ENCODE peak calls at places on chromosomes 16 and 17, in eight cellular contexts. Y is dorsolateral prefrontal cortex; B is gastrocnemius medialis; E is MM.1S; Q is CD4-positive, alpha-beta T cell; D is astrocyte of the cerebellum; V is WTC11; N is bronchial epithelial cell. W is an unnamed sample.

GRCh38 chr16:24974859-24975258 is 40.3 kb downstream of the ARHGAP17 start:
- DNase-seq in Y (no peak), B (no peak), E (no peak), Q (no peak), D (no peak), V (no peak), N (no peak), W (no peak)

GRCh38 chr17:17724307-17724921 is 43.2 kb downstream of the RAI1 start:
- DNase-seq in Y (peak), B (no peak), E (no peak), Q (no peak), D (peak), V (peak), N (no peak), W (peak)

GRCh38 chr16:84864266-84864955 is 44.6 kb downstream of the CRISPLD2 start:
- DNase-seq in Y (no peak), B (no peak), E (no peak), Q (no peak), D (no peak), V (no peak), N (no peak), W (no peak)

GRCh38 chr16:27745348-27745747 is 195.4 kb downstream of the KATNIP start:
- DNase-seq in Y (no peak), B (no peak), E (no peak), Q (no peak), D (no peak), V (no peak), N (no peak), W (no peak)

GRCh38 chr17:27481327-27481726 is 25.1 kb downstream of the KSR1 start:
- DNase-seq in Y (no peak), B (no peak), E (no peak), Q (peak), D (no peak), V (no peak), N (no peak), W (no peak)

GRCh38 chr17:83173997-83174858 is 94.8 kb downstream of the METRNL start:
- DNase-seq in Y (no peak), B (peak), E (no peak), Q (peak), D (no peak), V (peak), N (no peak), W (peak)

GRCh38 chr17:33944412-33944811 is 310.7 kb upstream of the CCL2 start:
- DNase-seq in Y (no peak), B (no peak), E (no peak), Q (no peak), D (no peak), V (no peak), N (no peak), W (no peak)

GRCh38 chr17:39591958-39592954 is 15.5 kb downstream of the NEUROD2 start:
- DNase-seq in Y (peak), B (no peak), E (peak), Q (no peak), D (peak), V (peak), N (peak), W (no peak)

GRCh38 chr17:38894276-38894675 is 24.4 kb downstream of the LASP1 start:
- DNase-seq in Y (no peak), B (no peak), E (no peak), Q (no peak), D (no peak), V (peak), N (no peak), W (no peak)

GRCh38 chr16:1054660-1055556 is 17.6 kb upstream of the SSTR5 start:
- DNase-seq in Y (peak), B (peak), E (peak), Q (peak), D (peak), V (peak), N (peak), W (peak)

GRCh38 chr17:73011016-73011486 is 81.4 kb downstream of the SLC39A11 start:
- DNase-seq in Y (no peak), B (no peak), E (no peak), Q (no peak), D (no peak), V (no peak), N (no peak), W (no peak)

GRCh38 chr16:21946889-21947635 is 6.1 kb upstream of the UQCRC2 start:
- DNase-seq in Y (no peak), B (no peak), E (peak), Q (no peak), D (no peak), V (no peak), N (peak), W (no peak)
- TF ChIP-seq CTCF in Y (no peak), B (no peak), E (peak), Q (no peak), D (no peak), V (no peak), N (no peak), W (no peak)

DNA sequence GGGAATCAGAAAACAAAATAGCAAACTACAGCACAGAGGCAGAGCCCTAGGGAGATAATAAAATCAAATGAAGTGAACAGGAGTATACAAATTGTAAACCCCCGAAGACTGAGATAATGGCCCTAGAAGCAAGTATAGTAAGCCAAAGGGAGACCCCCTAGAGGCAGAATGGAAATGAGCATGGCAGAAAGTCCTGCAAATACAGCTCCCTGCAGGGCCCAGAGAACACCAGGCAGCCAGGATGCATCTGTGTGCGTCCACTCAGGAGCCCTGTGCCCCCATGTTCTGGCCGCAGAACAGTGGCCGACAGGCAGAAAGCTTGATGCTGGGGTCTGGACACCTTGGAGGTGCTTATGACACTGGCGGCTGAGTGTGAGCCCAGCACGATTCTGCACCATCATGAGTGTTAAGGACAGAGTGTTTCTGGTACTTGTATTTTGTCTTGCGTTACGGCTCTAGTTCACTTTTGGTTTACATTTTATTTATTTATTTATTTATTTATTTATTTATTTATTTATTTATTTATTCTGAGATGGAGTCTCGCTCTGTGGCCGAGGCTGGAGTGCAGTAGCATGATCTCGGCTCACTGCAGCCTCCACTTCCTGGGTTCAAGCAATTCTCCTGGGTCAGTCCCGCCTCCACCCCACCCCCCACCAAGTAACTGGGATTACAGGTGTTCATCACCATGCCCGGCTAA is 48.7 kb downstream of the RGS9 start:
- DNase-seq in Y (no peak), B (no peak), E (no peak), Q (no peak), D (no peak), V (no peak), N (no peak), W (no peak)
- TF ChIP-seq CTCF in Y (no peak), B (no peak), E (no peak), Q (no peak), D (no peak), V (no peak), N (no peak), W (peak)

GRCh38 chr17:68771867-68772515 is 170.8 kb upstream of the FAM20A start:
- DNase-seq in Y (no peak), B (no peak), E (peak), Q (no peak), D (peak), V (no peak), N (peak), W (no peak)
- TF ChIP-seq CTCF in Y (peak), B (peak), E (peak), Q (peak), D (peak), V (peak), N (peak), W (peak)

GRCh38 chr17:53033297-53033696 is 789.4 kb upstream of the KIF2B start:
- DNase-seq in Y (no peak), B (no peak), E (no peak), Q (no peak), D (no peak), V (no peak), N (no peak), W (no peak)

GRCh38 chr17:53032861-53033271 is 789.9 kb upstream of the KIF2B start:
- DNase-seq in Y (no peak), B (peak), E (peak), Q (no peak), D (peak), V (peak), N (peak), W (peak)
- TF ChIP-seq CTCF in Y (no peak), B (no peak), E (peak), Q (no peak), D (peak), V (peak), N (peak), W (no peak)

DNA sequence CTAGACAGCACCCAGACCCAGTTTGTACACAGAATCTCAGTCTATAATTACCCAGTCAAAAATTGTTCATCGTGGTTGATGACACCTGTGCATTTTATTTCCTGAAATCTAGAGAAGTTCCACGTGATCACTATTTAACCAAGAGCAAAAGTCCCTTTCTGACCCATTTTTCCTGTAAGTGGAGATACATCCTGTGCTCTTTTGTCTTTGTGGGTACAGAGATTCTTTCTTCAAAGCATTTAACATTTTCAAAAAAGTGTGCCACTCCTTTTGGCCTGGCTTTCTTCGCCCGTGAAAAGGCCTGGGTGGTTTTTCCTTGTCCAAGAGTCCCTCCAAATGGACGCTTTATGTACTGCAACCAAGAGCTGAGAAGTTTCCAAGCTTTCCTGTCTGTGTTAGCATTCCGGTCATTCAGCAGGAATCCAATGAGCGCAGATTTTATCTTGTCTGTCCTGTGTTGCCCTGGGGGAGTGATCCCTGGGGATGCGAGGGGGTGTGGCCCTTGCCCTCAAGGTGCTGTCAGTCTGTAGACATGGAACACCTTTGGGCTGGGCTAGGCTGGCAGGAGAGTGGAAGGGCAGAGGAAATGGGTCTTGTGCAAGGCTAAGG is 161.1 kb upstream of the CACNG5 start:
- DNase-seq in Y (peak), B (peak), E (peak), Q (peak), D (peak), V (peak), N (peak), W (peak)
- TF ChIP-seq CTCF in Y (peak), B (peak), E (peak), Q (peak), D (peak), V (peak), N (peak), W (peak)

GRCh38 chr17:19933221-19933620 is 44.4 kb downstream of the AKAP10 start:
- DNase-seq in Y (no peak), B (no peak), E (no peak), Q (no peak), D (no peak), V (no peak), N (no peak), W (no peak)
- TF ChIP-seq CTCF in Y (no peak), B (no peak), E (no peak), Q (no peak), D (no peak), V (no peak), N (no peak), W (no peak)